ENCODE peak calls at places on chromosome 12, in seven cellular contexts. One of them, this sample, is unnamed.

GRCh38 chr12:1391722-1392121 is 202.7 kb downstream of the FBXL14 start:
- DNase-seq in NCI-H510A: no peak
- DNase-seq in NCI-H2081: no peak
- DNase-seq in hypothalamus: no peak
- DNase-seq in iPS DF 19.7: peak; percentile 63
- DNase-seq in kidney epithelial cell: no peak
- DNase-seq in COR-L47: no peak
- DNase-seq in this sample: no peak

GRCh38 chr12:120818416-120818815 is 85.7 kb downstream of the SPPL3 start:
- DNase-seq in NCI-H2081: no peak
- DNase-seq in kidney epithelial cell: no peak
- DNase-seq in hypothalamus: no peak
- DNase-seq in iPS DF 19.7: no peak
- DNase-seq in COR-L47: no peak
- DNase-seq in NCI-H510A: no peak
- DNase-seq in this sample: no peak

GRCh38 chr12:11798856-11799530 is 149.5 kb downstream of the ETV6 start:
- DNase-seq in kidney epithelial cell: peak; percentile 83
- DNase-seq in iPS DF 19.7: no peak
- DNase-seq in NCI-H510A: no peak
- DNase-seq in COR-L47: no peak
- DNase-seq in hypothalamus: no peak
- DNase-seq in NCI-H2081: no peak
- DNase-seq in this sample: no peak

GRCh38 chr12:125079943-125080645 is 14.9 kb downstream of the AACS start:
- DNase-seq in NCI-H2081: no peak
- DNase-seq in hypothalamus: no peak
- DNase-seq in NCI-H510A: no peak
- DNase-seq in COR-L47: no peak
- DNase-seq in iPS DF 19.7: no peak
- DNase-seq in kidney epithelial cell: no peak
- DNase-seq in this sample: no peak

GRCh38 chr12:56758728-56759269 is 4.3 kb upstream of the HSD17B6 start:
- DNase-seq in hypothalamus: no peak
- DNase-seq in NCI-H2081: no peak
- DNase-seq in kidney epithelial cell: no peak
- DNase-seq in NCI-H510A: no peak
- DNase-seq in iPS DF 19.7: no peak
- DNase-seq in COR-L47: no peak
- DNase-seq in this sample: no peak

GRCh38 chr12:31370645-31371620 is 45.0 kb upstream of the SINHCAF start:
- DNase-seq in NCI-H510A: no peak
- DNase-seq in kidney epithelial cell: no peak
- DNase-seq in iPS DF 19.7: peak; percentile 94
- DNase-seq in COR-L47: no peak
- DNase-seq in NCI-H2081: no peak
- DNase-seq in hypothalamus: no peak
- DNase-seq in this sample: peak; percentile 64

GRCh38 chr12:31009976-31010375 is 63.7 kb upstream of the DDX11 start:
- DNase-seq in kidney epithelial cell: no peak
- DNase-seq in COR-L47: no peak
- DNase-seq in iPS DF 19.7: no peak
- DNase-seq in NCI-H510A: no peak
- DNase-seq in NCI-H2081: no peak
- DNase-seq in hypothalamus: no peak
- DNase-seq in this sample: no peak

GRCh38 chr12:5923043-5923605 is 21.9 kb downstream of the ANO2 start:
- DNase-seq in hypothalamus: no peak
- DNase-seq in kidney epithelial cell: no peak
- DNase-seq in NCI-H2081: no peak
- DNase-seq in COR-L47: no peak
- DNase-seq in iPS DF 19.7: no peak
- DNase-seq in NCI-H510A: no peak
- DNase-seq in this sample: no peak

GRCh38 chr12:130511285-130511684 is 173.6 kb downstream of the PIWIL1 start:
- DNase-seq in kidney epithelial cell: no peak
- DNase-seq in NCI-H510A: no peak
- DNase-seq in iPS DF 19.7: no peak
- DNase-seq in hypothalamus: no peak
- DNase-seq in COR-L47: no peak
- DNase-seq in NCI-H2081: no peak
- DNase-seq in this sample: no peak

This sample was measured in SHP77 treated with DMSO at 0.1 percent for 48 hours.